ENCODE peak calls at places on chromosomes 1 and 21, in nine cellular contexts. Y is choroid plexus epithelial cell, H is HFF-Myc, D is MM.1S, E is epithelial cell of esophagus, M is fibroblast of lung, L is fibroblast of the aortic adventitia, P is ovary, X is transverse colon. W is an unnamed sample.

GRCh38 chr1:225877570-225877969 is 4.6 kb downstream of the TMEM63A start:
- DNase-seq in H (no peak), L (peak; percentile 55), Y (peak; percentile 57), P (peak; percentile 42), M (peak; percentile 45), E (no peak), D (peak; percentile 40), X (peak; percentile 67), W (peak; percentile 42)

GRCh38 chr1:65997693-65998092 is 205.0 kb downstream of the PDE4B start:
- DNase-seq in H (no peak), M (no peak), D (no peak), X (no peak), E (no peak), Y (no peak), P (no peak), L (no peak), W (no peak)

GRCh38 chr1:16068356-16069270 is 4.8 kb downstream of the FAM131C start:
- DNase-seq in E (no peak), X (no peak), L (peak; percentile 18), H (no peak), M (no peak), D (no peak), P (peak; percentile 40), Y (no peak), W (peak; percentile 11)

GRCh38 chr1:17061486-17062271 is 7.8 kb upstream of the SDHB start:
- DNase-seq in M (no peak), E (peak; percentile 64), X (no peak), P (no peak), D (no peak), H (no peak), Y (no peak), L (no peak), W (no peak)

GRCh38 chr1:66364578-66365391 is 169.2 kb upstream of the SGIP1 start:
- DNase-seq in L (peak; percentile 60), P (no peak), H (no peak), E (peak; percentile 76), M (no peak), Y (no peak), X (no peak), D (no peak), W (no peak)

GRCh38 chr1:1050577-1051052 is 23.5 kb downstream of the RNF223 start:
- DNase-seq in P (no peak), H (no peak), E (no peak), Y (no peak), X (peak; percentile 75), D (no peak), M (no peak), L (no peak), W (no peak)

GRCh38 chr1:27658951-27659496 is 13.0 kb downstream of the IFI6 start:
- DNase-seq in E (peak; percentile 89), P (no peak), H (no peak), L (peak; percentile 74), Y (no peak), X (peak; percentile 22), M (peak; percentile 56), D (no peak), W (peak; percentile 58)

GRCh38 chr1:9651565-9652378 is at the start of gene PIK3CD:
- DNase-seq in P (no peak), D (no peak), L (peak; percentile 11), M (peak; percentile 19), H (no peak), X (no peak), Y (peak; percentile 54), E (peak; percentile 55), W (peak; percentile 20)

GRCh38 chr1:47231314-47232186 is 475 bp downstream of the TAL1 start:
- DNase-seq in M (peak; percentile 62), P (no peak), E (peak; percentile 33), H (no peak), L (peak; percentile 59), X (no peak), D (no peak), Y (peak; percentile 55), W (peak; percentile 35)

GRCh38 chr1:31637915-31638673 is 6.6 kb downstream of the PEF1 start:
- DNase-seq in P (no peak), L (peak; percentile 27), Y (no peak), M (no peak), E (peak; percentile 93), H (no peak), X (peak; percentile 49), D (no peak), W (no peak)

GRCh38 chr1:101039245-101039644 is 13.7 kb upstream of the DPH5 start:
- DNase-seq in H (no peak), D (no peak), Y (peak; percentile 44), E (peak; percentile 30), P (no peak), L (no peak), M (no peak), X (no peak), W (peak; percentile 17)

GRCh38 chr1:61058477-61059245 is 23.7 kb upstream of the NFIA start:
- DNase-seq in L (peak; percentile 50), E (peak; percentile 86), X (no peak), M (peak; percentile 52), P (no peak), Y (peak; percentile 41), H (no peak), D (no peak), W (no peak)

GRCh38 chr1:218642033-218642954 is 297.2 kb downstream of the TGFB2 start:
- DNase-seq in X (no peak), D (no peak), M (peak; percentile 72), P (no peak), Y (peak; percentile 65), L (peak; percentile 85), H (no peak), E (peak; percentile 40), W (no peak)

GRCh38 chr1:9510130-9510529 is 29.1 kb upstream of the SLC25A33 start:
- DNase-seq in M (no peak), E (no peak), D (no peak), H (no peak), X (no peak), P (no peak), L (no peak), Y (no peak), W (no peak)

GRCh38 chr1:234921266-234922062 is 207.2 kb downstream of the TOMM20 start:
- DNase-seq in P (no peak), H (no peak), D (no peak), E (no peak), M (no peak), X (no peak), Y (peak; percentile 63), L (no peak), W (no peak)

GRCh38 chr1:87636198-87636892 is 307.7 kb downstream of the LMO4 start:
- DNase-seq in X (no peak), M (no peak), Y (no peak), E (no peak), L (no peak), D (no peak), P (no peak), H (no peak), W (no peak)

GRCh38 chr21:15134711-15135110 is 69.9 kb upstream of the NRIP1 start:
- DNase-seq in M (no peak), D (no peak), H (no peak), P (no peak), L (no peak), X (peak; percentile 66), Y (no peak), E (peak; percentile 56), W (no peak)

DNA sequence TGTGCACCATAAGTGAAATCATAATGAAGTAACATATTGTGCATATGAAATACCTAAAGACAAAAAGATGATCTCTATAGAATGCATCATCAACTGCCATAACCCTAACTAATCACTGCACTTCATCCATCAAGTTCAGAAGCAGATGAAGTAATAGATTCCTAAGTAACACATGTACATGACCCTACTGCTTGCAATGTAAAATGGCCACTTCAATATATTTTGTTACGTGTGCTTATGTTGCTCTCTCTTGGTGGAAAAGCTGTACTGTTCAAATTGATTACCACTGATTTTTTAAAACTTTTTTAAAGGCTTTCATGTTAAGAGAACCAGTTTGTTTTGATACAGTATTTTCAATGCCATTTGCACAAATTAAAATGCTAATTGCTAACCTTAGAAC is 141.8 kb downstream of the TTLL7 start:
- DNase-seq in X (no peak), E (peak; percentile 20), D (no peak), Y (peak; percentile 63), L (peak; percentile 56), P (no peak), M (peak; percentile 81), H (peak; percentile 26), W (peak; percentile 31)
- TF ChIP-seq CTCF in X (no peak), E (no peak), D (no peak), Y (peak; percentile 38), L (peak; percentile 16), P (no peak), M (peak; percentile 17), H (peak; percentile 27), W (peak; percentile 28)

DNA sequence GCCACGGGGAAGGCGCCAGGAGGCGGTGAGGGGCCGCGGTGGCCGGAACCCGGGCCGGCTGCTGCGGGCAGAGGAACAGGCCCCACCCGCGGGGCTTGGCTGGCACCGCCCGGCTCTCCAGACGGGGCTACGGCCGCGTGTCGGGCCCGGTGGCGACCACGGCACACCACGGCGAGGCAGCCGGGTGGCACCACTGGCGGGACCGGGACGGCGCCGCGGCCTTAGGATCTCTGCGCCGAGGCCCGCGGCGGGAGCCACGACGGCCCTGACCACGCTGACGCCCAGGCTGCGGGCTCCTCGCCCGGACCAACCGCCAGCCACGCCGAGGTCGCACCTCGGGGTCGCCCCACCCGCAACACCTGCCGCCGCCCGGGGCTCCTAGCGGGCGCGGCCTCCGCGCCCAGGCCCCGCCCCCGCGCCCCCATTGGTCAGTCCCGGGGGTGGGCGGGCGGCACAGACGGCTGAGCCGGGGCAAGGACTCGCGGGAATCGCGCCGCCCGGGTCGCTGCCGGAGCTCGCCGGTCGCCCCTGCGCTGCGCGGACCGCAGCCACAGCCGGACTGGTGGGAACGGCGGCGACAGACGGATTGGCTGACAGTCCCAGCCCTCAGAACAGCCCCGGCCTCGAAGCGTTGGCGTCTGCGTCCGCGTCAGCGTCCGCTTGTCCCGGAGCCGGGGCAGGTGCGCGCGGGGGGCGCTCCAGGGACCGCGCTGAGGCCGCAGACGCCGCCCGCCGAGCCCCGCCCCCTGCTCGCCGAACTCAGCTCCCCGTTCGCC is at the start of gene BMP8A:
- DNase-seq in M (no peak), D (peak; percentile 93), H (no peak), Y (peak; percentile 38), L (no peak), E (peak; percentile 64), X (peak; percentile 83), P (peak; percentile 58), W (no peak)
- H3K4me3 ChIP-seq in M (no peak within 1 kb of the TSS), D (peak within 1 kb of the TSS; percentile 71), H (no peak within 1 kb of the TSS), Y (peak within 1 kb of the TSS; percentile 42), L (peak within 1 kb of the TSS; percentile 52), E (no peak within 1 kb of the TSS), X (peak within 1 kb of the TSS; percentile 51), P (peak within 1 kb of the TSS; percentile 50), W (peak within 1 kb of the TSS; percentile 21)

GRCh38 chr21:41611966-41612606 is 104.1 kb upstream of the TMPRSS2 start:
- DNase-seq in M (no peak), L (peak; percentile 48), E (peak; percentile 82), X (peak; percentile 77), H (no peak), P (no peak), D (peak; percentile 81), Y (peak; percentile 20), W (no peak)
- TF ChIP-seq CTCF in M (no peak), L (peak; percentile 22), E (peak; percentile 80), X (no peak), H (no peak), P (no peak), D (peak; percentile 40), Y (peak; percentile 31), W (peak; percentile 32)

DNA sequence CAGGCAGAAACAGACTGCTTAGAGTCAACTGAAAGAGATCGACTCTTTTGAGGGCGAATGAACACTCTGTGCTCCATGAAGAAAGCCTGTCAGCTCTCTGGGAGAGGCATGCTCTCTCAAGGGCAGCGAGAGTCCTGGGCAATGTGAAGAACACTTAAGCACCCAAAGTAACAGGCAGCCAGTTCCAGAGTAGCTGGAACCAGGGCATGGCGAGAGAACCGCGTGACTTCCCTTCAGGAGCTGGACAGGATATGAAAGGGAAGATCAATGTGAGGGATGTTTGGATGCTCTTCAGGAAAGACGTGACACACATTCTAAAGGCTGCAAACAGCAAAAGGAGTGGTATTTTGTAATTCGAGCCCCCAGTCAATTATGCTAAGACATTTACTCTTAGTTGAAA is 21.0 kb downstream of the ADAMTS5 start:
- DNase-seq in H (no peak), L (peak; percentile 38), M (no peak), D (no peak), P (peak; percentile 41), X (no peak), Y (no peak), E (no peak), W (peak; percentile 16)
- H3K4me3 ChIP-seq in H (no peak overlapping the region), L (no peak overlapping the region), M (no peak overlapping the region), D (no peak overlapping the region), P (no peak overlapping the region), X (no peak overlapping the region), Y (no peak overlapping the region), E (no peak overlapping the region), W (no peak overlapping the region)